ENCODE peak calls at places on chromosomes 12 and 14, in nine cellular contexts. P is A549; Z is upper lobe of left lung; O is naive thymus-derived CD4-positive, alpha-beta T cell; G is lung; C is mammary epithelial cell; R is CD4-positive, CD25-positive, alpha-beta regulatory T cell; M is GM23248; F is IMR-90. Y is an unnamed sample.

GRCh38 chr14:78498062-78498595 is 328.0 kb downstream of the NRXN3 start:
- DNase-seq in P (no peak), Z (no peak), O (no peak), C (no peak), R (no peak), M (no peak), G (no peak), F (no peak), Y (no peak)

GRCh38 chr12:108321688-108322087 is 17.4 kb downstream of the CMKLR1 start:
- DNase-seq in M (no peak), G (no peak), R (no peak), C (no peak), O (no peak), Z (no peak), F (no peak), P (no peak), Y (no peak)

GRCh38 chr14:20657216-20658211 is 16.0 kb upstream of the OR6S1 start:
- DNase-seq in C (peak; percentile 41), M (no peak), Z (no peak), G (no peak), F (peak; percentile 4), O (no peak), P (peak; percentile 83), R (peak; percentile 37), Y (no peak)

GRCh38 chr14:71050227-71050823 is 143.1 kb downstream of the PCNX1 start:
- DNase-seq in F (peak; percentile 20), M (peak; percentile 33), O (no peak), Z (no peak), G (no peak), P (no peak), C (no peak), R (peak; percentile 31), Y (no peak)

GRCh38 chr12:51923506-51924365 is 16.4 kb downstream of the ACVRL1 start:
- DNase-seq in Z (peak; percentile 72), P (peak; percentile 49), M (peak; percentile 74), O (peak; percentile 40), F (no peak), C (no peak), R (peak; percentile 23), G (peak; percentile 52), Y (no peak)

GRCh38 chr12:113194971-113195391 is 9.5 kb downstream of the RITA1 start:
- DNase-seq in G (no peak), F (peak; percentile 73), Z (no peak), M (peak; percentile 75), P (no peak), R (no peak), C (no peak), O (no peak), Y (no peak)

GRCh38 chr12:43333650-43334043 is 218.4 kb downstream of the ADAMTS20 start:
- DNase-seq in R (no peak), M (no peak), G (no peak), F (no peak), C (no peak), O (no peak), P (no peak), Z (no peak), Y (no peak)

GRCh38 chr12:104680070-104680469 is 223.3 kb downstream of the CHST11 start:
- DNase-seq in G (no peak), C (no peak), F (peak; percentile 22), R (peak; percentile 66), M (peak; percentile 27), P (no peak), Z (no peak), O (peak; percentile 44), Y (no peak)

GRCh38 chr12:113439606-113440030 is 17.4 kb downstream of the SDSL start:
- DNase-seq in C (no peak), P (peak; percentile 74), M (peak; percentile 54), Z (no peak), R (no peak), F (peak; percentile 31), O (no peak), G (no peak), Y (no peak)

GRCh38 chr12:109761631-109761950 is 48.0 kb downstream of the FAM222A start:
- DNase-seq in G (no peak), F (no peak), Z (peak; percentile 3), M (no peak), O (no peak), C (no peak), R (no peak), P (no peak), Y (peak; percentile 43)

GRCh38 chr12:4487024-4487423 is 41.4 kb upstream of the FGF6 start:
- DNase-seq in R (no peak), F (no peak), P (no peak), Z (no peak), C (no peak), O (no peak), M (no peak), G (no peak), Y (no peak)

DNA sequence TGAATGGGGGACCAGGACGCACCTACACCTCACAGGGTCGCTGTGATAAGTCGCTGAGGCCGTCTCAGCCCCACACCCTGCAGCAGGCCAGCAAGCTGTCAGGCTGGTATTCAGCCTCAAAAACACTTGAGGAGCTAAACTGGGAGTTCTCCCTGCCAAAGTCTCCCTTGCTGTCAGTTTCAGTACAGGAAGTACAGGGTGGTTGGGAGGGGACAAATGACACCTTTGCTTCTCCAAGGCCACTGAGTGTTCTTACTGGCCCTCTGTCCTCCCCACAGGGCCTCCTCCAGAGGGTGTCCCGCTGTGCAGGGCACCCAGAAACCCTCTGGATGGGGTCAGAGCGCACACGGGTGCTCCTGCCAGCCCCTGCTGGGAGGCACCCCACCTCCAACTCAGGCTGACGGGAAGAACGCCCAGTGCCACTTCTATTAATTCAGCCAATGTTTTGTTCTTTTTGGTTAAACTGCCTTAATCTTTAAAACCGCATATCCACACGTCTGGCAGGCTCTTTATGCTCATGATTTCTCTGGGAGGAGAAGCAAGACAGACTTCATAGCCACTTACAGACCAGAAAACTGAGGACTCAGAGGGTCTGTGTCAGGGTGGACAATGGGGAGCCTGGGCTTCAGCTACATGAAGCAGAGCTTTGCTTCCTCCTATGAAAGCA is 75.9 kb downstream of the ITPK1 start:
- DNase-seq in R (no peak), M (no peak), P (no peak), Z (peak; percentile 80), O (no peak), F (no peak), C (no peak), G (peak; percentile 47), Y (no peak)
- H3K27ac ChIP-seq in R (no peak overlapping the region), M (no peak overlapping the region), P (peak overlapping the region; percentile 95), Z (peak overlapping the region; percentile 69), O (no peak overlapping the region), F (no peak overlapping the region), C (no peak overlapping the region), G (peak overlapping the region; percentile 82), Y (no peak overlapping the region)

DNA sequence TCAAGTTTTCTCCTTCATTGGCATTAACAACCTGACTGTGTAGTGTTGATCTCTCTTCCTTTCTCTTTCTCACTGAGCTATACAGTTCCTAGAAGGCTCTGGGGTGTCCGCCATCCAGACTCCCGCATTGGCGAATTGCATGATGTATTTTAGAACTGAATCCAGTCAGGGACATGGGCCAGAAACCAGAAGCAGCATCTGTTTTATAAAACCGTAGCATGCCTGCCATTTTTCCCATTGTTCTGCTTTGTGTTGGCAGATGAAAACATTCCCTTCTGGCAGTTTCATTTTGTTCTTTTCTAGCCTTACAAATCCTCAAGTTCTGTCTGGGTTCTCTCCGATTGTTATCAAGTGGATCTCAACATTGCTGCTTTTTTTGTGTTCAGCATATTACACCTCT is 268.3 kb upstream of the SEL1L start:
- DNase-seq in P (no peak), C (no peak), R (no peak), O (no peak), M (no peak), G (no peak), F (no peak), Z (no peak), Y (no peak)
- H3K4me3 ChIP-seq in P (no peak overlapping the region), C (no peak overlapping the region), R (no peak overlapping the region), O (no peak overlapping the region), M (no peak overlapping the region), G (no peak overlapping the region), F (no peak overlapping the region), Z (no peak overlapping the region), Y (no peak overlapping the region)

GRCh38 chr14:90397401-90398314 is 829 bp downstream of the CALM1 start:
- DNase-seq in O (peak; percentile 67), P (peak; percentile 68), G (peak; percentile 66), R (peak; percentile 89), M (peak; percentile 80), Z (peak; percentile 72), C (peak; percentile 46), F (peak; percentile 24), Y (peak; percentile 54)

GRCh38 chr14:90399541-90400444 is 3.0 kb downstream of the CALM1 start:
- DNase-seq in Z (peak; percentile 96), P (peak; percentile 98), O (peak; percentile 87), G (peak; percentile 87), C (peak; percentile 78), M (peak; percentile 97), R (peak; percentile 94), F (peak; percentile 88), Y (peak; percentile 90)

GRCh38 chr14:90398841-90399540 is 2.2 kb downstream of the CALM1 start:
- DNase-seq in F (no peak), O (no peak), C (no peak), R (no peak), G (no peak), P (no peak), M (peak; percentile 34), Z (no peak), Y (no peak)

GRCh38 chr14:90396342-90397339 is at the start of gene CALM1:
- DNase-seq in C (peak; percentile 93), R (peak; percentile 97), F (peak; percentile 93), M (peak; percentile 92), Z (peak; percentile 89), O (peak; percentile 95), G (peak; percentile 92), P (peak; percentile 81), Y (peak; percentile 95)

DNA sequence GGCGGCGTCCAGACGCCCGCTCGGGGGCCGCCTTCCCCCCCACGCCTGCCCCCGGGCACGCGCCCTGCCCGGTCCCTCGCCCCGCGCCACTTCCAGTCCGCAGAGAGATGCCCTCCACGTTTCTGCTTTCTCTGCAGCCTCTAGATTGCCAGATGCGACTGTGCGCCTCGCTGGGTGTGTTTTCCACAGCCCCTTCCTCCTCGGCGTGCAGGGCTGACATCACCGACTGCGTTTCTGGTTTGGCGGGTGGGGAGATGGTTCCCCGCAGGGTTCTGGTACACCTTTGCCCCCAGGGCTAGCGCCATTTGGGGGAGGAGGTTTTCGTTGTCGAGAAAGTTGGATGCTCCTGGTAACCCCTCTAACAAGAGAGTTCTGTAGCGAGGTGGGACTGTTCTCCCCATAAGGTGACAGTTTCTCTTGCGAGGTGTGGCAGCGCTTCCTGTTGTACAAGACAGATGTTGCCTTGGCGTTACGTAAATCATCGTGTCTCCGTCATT is 1.5 kb downstream of the CALM1 start:
- DNase-seq in P (no peak), O (peak; percentile 83), M (peak; percentile 64), C (no peak), R (peak; percentile 80), G (peak; percentile 50), Z (peak; percentile 59), F (no peak), Y (peak; percentile 52)
- H3K27ac ChIP-seq in P (peak overlapping the region; percentile 88), O (peak overlapping the region; percentile 92), M (peak overlapping the region; percentile 33), C (peak overlapping the region; percentile 71), R (peak overlapping the region; percentile 96), G (peak overlapping the region; percentile 97), Z (peak overlapping the region; percentile 95), F (peak overlapping the region; percentile 62), Y (peak overlapping the region; percentile 96)

GRCh38 chr14:55000381-55000780 is 26.5 kb downstream of the WDHD1 start:
- DNase-seq in Z (no peak), M (no peak), O (no peak), R (no peak), C (no peak), G (no peak), P (no peak), F (peak; percentile 58), Y (no peak)

DNA sequence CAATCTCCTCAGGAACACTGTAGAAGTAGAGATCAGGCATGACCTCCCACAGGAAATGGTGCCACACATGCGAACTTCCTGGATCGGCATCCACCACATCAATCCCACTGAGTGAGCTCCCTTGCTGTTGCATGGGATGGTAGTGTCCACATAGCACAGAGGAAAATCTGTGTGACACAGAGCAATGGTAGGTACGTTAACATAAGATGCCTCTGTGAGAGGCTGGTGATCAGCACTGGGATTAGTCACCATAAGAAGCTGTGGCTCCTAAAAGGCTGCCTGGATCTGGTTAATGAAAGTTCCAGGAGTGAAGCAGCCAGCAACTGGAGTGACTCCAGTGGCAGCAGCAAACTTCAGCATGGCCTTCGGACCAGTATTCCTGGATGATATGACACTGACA is 21.8 kb downstream of the WDHD1 start:
- DNase-seq in F (peak; percentile 74), R (no peak), C (no peak), Z (no peak), O (no peak), M (peak; percentile 49), G (no peak), P (no peak), Y (no peak)
- H3K4me3 ChIP-seq in F (no peak overlapping the region), R (no peak overlapping the region), C (no peak overlapping the region), Z (no peak overlapping the region), O (no peak overlapping the region), M (no peak overlapping the region), G (no peak overlapping the region), P (no peak overlapping the region), Y (no peak overlapping the region)